ENCODE peak calls at places on chromosome 17, in eight cellular contexts. One of them, this sample, is unnamed. For H3K4me1, the result is how much of the 10 kb centered on the place peaks cover.

GRCh38 chr17:70091681-70092080 is 16.7 kb downstream of the KCNJ16 start:
- DNase-seq in effector memory CD4-positive, alpha-beta T cell: no peak
- DNase-seq in Peyer's patch: no peak
- DNase-seq in transverse colon: no peak
- DNase-seq in neural progenitor cell: no peak
- DNase-seq in CD8-positive, alpha-beta memory T cell: no peak
- DNase-seq in CD4-positive, alpha-beta memory T cell: no peak
- DNase-seq in A549: no peak
- DNase-seq in this sample: no peak

GRCh38 chr17:49995055-49995738 is at the start of gene DLX3:
- DNase-seq in neural progenitor cell: peak
- DNase-seq in Peyer's patch: peak
- DNase-seq in transverse colon: peak
- DNase-seq in CD8-positive, alpha-beta memory T cell: no peak
- DNase-seq in A549: peak
- DNase-seq in CD4-positive, alpha-beta memory T cell: no peak
- DNase-seq in effector memory CD4-positive, alpha-beta T cell: no peak
- DNase-seq in this sample: peak

GRCh38 chr17:50926523-50926922 is 60.4 kb upstream of the TOB1 start:
- DNase-seq in neural progenitor cell: no peak
- DNase-seq in A549: no peak
- DNase-seq in Peyer's patch: no peak
- DNase-seq in effector memory CD4-positive, alpha-beta T cell: no peak
- DNase-seq in CD4-positive, alpha-beta memory T cell: no peak
- DNase-seq in transverse colon: no peak
- DNase-seq in CD8-positive, alpha-beta memory T cell: no peak
- DNase-seq in this sample: no peak

GRCh38 chr17:14214271-14214670 is 22.4 kb downstream of the CDRT15 start:
- DNase-seq in transverse colon: no peak
- DNase-seq in CD8-positive, alpha-beta memory T cell: no peak
- DNase-seq in Peyer's patch: no peak
- DNase-seq in neural progenitor cell: no peak
- DNase-seq in CD4-positive, alpha-beta memory T cell: no peak
- DNase-seq in effector memory CD4-positive, alpha-beta T cell: no peak
- DNase-seq in A549: no peak
- DNase-seq in this sample: no peak

GRCh38 chr17:81490599-81490992 is 22.0 kb downstream of the ACTG1 start:
- DNase-seq in effector memory CD4-positive, alpha-beta T cell: no peak
- DNase-seq in CD8-positive, alpha-beta memory T cell: no peak
- DNase-seq in neural progenitor cell: no peak
- DNase-seq in A549: no peak
- DNase-seq in Peyer's patch: no peak
- DNase-seq in transverse colon: no peak
- DNase-seq in CD4-positive, alpha-beta memory T cell: no peak
- DNase-seq in this sample: no peak

GRCh38 chr17:38705523-38705802 is 390 bp downstream of the MLLT6 start:
- DNase-seq in effector memory CD4-positive, alpha-beta T cell: no peak
- DNase-seq in Peyer's patch: no peak
- DNase-seq in A549: no peak
- DNase-seq in CD8-positive, alpha-beta memory T cell: no peak
- DNase-seq in transverse colon: no peak
- DNase-seq in neural progenitor cell: no peak
- DNase-seq in CD4-positive, alpha-beta memory T cell: no peak
- DNase-seq in this sample: no peak

GRCh38 chr17:51947160-51947559 is 211.4 kb downstream of the CA10 start:
- DNase-seq in effector memory CD4-positive, alpha-beta T cell: no peak
- DNase-seq in CD8-positive, alpha-beta memory T cell: no peak
- DNase-seq in neural progenitor cell: no peak
- DNase-seq in CD4-positive, alpha-beta memory T cell: no peak
- DNase-seq in A549: no peak
- DNase-seq in transverse colon: peak
- DNase-seq in Peyer's patch: no peak
- DNase-seq in this sample: no peak

GRCh38 chr17:41937970-41938851 is 7.8 kb downstream of the ODAD4 start:
- DNase-seq in A549: no peak
- DNase-seq in CD4-positive, alpha-beta memory T cell: no peak
- DNase-seq in neural progenitor cell: no peak
- DNase-seq in Peyer's patch: no peak
- DNase-seq in transverse colon: no peak
- DNase-seq in CD8-positive, alpha-beta memory T cell: no peak
- DNase-seq in effector memory CD4-positive, alpha-beta T cell: no peak
- DNase-seq in this sample: no peak

DNA sequence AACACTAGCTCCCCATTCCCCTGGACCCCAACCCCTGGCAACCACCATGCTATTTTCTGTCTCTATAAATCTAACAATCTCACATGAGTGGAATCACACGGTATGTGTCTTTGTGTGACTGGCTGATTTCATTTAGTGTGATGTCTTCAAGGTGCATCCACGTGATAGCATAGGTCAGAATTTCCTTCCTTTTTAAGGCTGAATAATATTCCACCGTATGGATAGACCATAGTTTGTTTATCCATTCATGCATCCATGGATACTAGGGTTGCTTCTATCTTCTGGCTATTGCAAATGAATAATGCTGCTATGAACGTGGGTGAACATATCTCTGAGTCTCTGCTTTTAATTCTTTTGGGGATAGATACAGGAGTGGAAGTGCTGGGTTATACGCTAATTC is 43.9 kb downstream of the TMEM235 start:
- DNase-seq in CD8-positive, alpha-beta memory T cell: no peak
- DNase-seq in transverse colon: no peak
- DNase-seq in neural progenitor cell: no peak
- DNase-seq in A549: no peak
- DNase-seq in Peyer's patch: no peak
- DNase-seq in effector memory CD4-positive, alpha-beta T cell: no peak
- DNase-seq in CD4-positive, alpha-beta memory T cell: no peak
- DNase-seq in this sample: no peak
- H3K4me1 ChIP-seq in CD8-positive, alpha-beta memory T cell: under half
- H3K4me1 ChIP-seq in transverse colon: under half
- H3K4me1 ChIP-seq in neural progenitor cell: under half
- H3K4me1 ChIP-seq in A549: under half
- H3K4me1 ChIP-seq in Peyer's patch: under half
- H3K4me1 ChIP-seq in effector memory CD4-positive, alpha-beta T cell: under half
- H3K4me1 ChIP-seq in CD4-positive, alpha-beta memory T cell: under half
- H3K4me1 ChIP-seq in this sample: under half

GRCh38 chr17:76732734-76733617 is 4.2 kb downstream of the SRSF2 start:
- DNase-seq in neural progenitor cell: no peak
- DNase-seq in Peyer's patch: peak
- DNase-seq in CD8-positive, alpha-beta memory T cell: no peak
- DNase-seq in A549: no peak
- DNase-seq in effector memory CD4-positive, alpha-beta T cell: no peak
- DNase-seq in CD4-positive, alpha-beta memory T cell: no peak
- DNase-seq in transverse colon: no peak
- DNase-seq in this sample: no peak
- H3K4me1 ChIP-seq in neural progenitor cell: under half
- H3K4me1 ChIP-seq in Peyer's patch: under half
- H3K4me1 ChIP-seq in CD8-positive, alpha-beta memory T cell: half or more
- H3K4me1 ChIP-seq in A549: under half
- H3K4me1 ChIP-seq in effector memory CD4-positive, alpha-beta T cell: under half
- H3K4me1 ChIP-seq in CD4-positive, alpha-beta memory T cell: half or more
- H3K4me1 ChIP-seq in transverse colon: under half
- H3K4me1 ChIP-seq in this sample: half or more

DNA sequence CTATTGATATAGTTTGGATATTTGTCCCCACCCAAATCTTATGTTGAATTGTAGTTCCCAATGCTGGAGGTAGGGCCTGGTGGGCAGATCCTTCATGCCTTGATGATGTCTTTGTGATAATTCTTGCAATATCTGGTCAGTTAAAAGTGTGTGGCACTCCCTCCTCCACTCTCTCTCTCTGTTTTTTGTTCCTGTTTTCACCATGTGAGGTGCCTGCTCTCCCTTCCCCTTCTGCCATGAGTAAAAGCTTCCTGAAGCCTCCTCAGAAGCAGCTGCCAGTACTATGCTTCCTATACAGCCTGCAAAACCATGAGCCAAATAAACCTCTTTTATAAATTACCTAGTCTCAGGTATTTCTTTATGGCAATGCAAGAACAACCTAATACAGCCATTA is 47.3 kb downstream of the TOM1L2 start:
- DNase-seq in transverse colon: no peak
- DNase-seq in neural progenitor cell: no peak
- DNase-seq in CD8-positive, alpha-beta memory T cell: no peak
- DNase-seq in A549: no peak
- DNase-seq in CD4-positive, alpha-beta memory T cell: no peak
- DNase-seq in effector memory CD4-positive, alpha-beta T cell: no peak
- DNase-seq in Peyer's patch: peak
- DNase-seq in this sample: no peak
- H3K4me1 ChIP-seq in transverse colon: under half
- H3K4me1 ChIP-seq in neural progenitor cell: under half
- H3K4me1 ChIP-seq in CD8-positive, alpha-beta memory T cell: under half
- H3K4me1 ChIP-seq in A549: under half
- H3K4me1 ChIP-seq in CD4-positive, alpha-beta memory T cell: under half
- H3K4me1 ChIP-seq in effector memory CD4-positive, alpha-beta T cell: under half
- H3K4me1 ChIP-seq in Peyer's patch: under half
- H3K4me1 ChIP-seq in this sample: under half

DNA sequence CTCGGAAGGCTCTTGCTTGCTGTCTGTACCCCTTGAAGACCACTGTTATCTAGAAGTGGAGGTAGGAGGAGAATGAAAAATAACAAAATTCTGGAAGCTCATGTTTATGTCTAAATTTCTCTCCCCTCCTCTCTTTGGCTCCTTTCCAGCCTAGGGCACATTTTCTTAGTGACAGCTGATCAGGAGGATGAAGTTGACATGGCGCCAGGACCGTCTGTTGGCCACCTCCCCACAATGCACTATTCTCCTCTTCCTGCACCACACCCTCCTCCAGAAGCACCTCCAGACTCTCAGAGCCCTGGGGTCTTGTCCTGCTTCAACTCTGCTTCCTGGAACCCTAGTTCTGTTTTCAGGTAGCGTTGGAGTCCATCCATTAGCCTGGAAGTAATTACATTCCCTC is 25.5 kb upstream of the SSTR2 start:
- DNase-seq in neural progenitor cell: no peak
- DNase-seq in Peyer's patch: no peak
- DNase-seq in CD8-positive, alpha-beta memory T cell: no peak
- DNase-seq in effector memory CD4-positive, alpha-beta T cell: no peak
- DNase-seq in CD4-positive, alpha-beta memory T cell: no peak
- DNase-seq in A549: no peak
- DNase-seq in transverse colon: no peak
- DNase-seq in this sample: no peak
- H3K4me1 ChIP-seq in neural progenitor cell: under half
- H3K4me1 ChIP-seq in Peyer's patch: under half
- H3K4me1 ChIP-seq in CD8-positive, alpha-beta memory T cell: under half
- H3K4me1 ChIP-seq in effector memory CD4-positive, alpha-beta T cell: under half
- H3K4me1 ChIP-seq in CD4-positive, alpha-beta memory T cell: under half
- H3K4me1 ChIP-seq in A549: under half
- H3K4me1 ChIP-seq in transverse colon: under half
- H3K4me1 ChIP-seq in this sample: under half

GRCh38 chr17:74641949-74642298 is 18.4 kb upstream of the CD300E start:
- DNase-seq in A549: no peak
- DNase-seq in Peyer's patch: no peak
- DNase-seq in effector memory CD4-positive, alpha-beta T cell: no peak
- DNase-seq in transverse colon: no peak
- DNase-seq in CD4-positive, alpha-beta memory T cell: no peak
- DNase-seq in CD8-positive, alpha-beta memory T cell: no peak
- DNase-seq in neural progenitor cell: no peak
- DNase-seq in this sample: no peak
- H3K4me1 ChIP-seq in A549: under half
- H3K4me1 ChIP-seq in Peyer's patch: under half
- H3K4me1 ChIP-seq in effector memory CD4-positive, alpha-beta T cell: under half
- H3K4me1 ChIP-seq in transverse colon: under half
- H3K4me1 ChIP-seq in CD4-positive, alpha-beta memory T cell: under half
- H3K4me1 ChIP-seq in CD8-positive, alpha-beta memory T cell: under half
- H3K4me1 ChIP-seq in neural progenitor cell: under half
- H3K4me1 ChIP-seq in this sample: under half

GRCh38 chr17:72421128-72422092 is 300.6 kb downstream of the SOX9 start:
- DNase-seq in CD8-positive, alpha-beta memory T cell: no peak
- DNase-seq in transverse colon: peak
- DNase-seq in effector memory CD4-positive, alpha-beta T cell: no peak
- DNase-seq in CD4-positive, alpha-beta memory T cell: no peak
- DNase-seq in Peyer's patch: peak
- DNase-seq in neural progenitor cell: no peak
- DNase-seq in A549: peak
- DNase-seq in this sample: no peak

GRCh38 chr17:72419866-72420774 is 299.3 kb downstream of the SOX9 start:
- DNase-seq in CD4-positive, alpha-beta memory T cell: no peak
- DNase-seq in A549: no peak
- DNase-seq in transverse colon: peak
- DNase-seq in CD8-positive, alpha-beta memory T cell: no peak
- DNase-seq in Peyer's patch: peak
- DNase-seq in neural progenitor cell: no peak
- DNase-seq in effector memory CD4-positive, alpha-beta T cell: no peak
- DNase-seq in this sample: no peak

GRCh38 chr17:72422505-72423285 is 301.9 kb downstream of the SOX9 start:
- DNase-seq in neural progenitor cell: no peak
- DNase-seq in effector memory CD4-positive, alpha-beta T cell: no peak
- DNase-seq in CD4-positive, alpha-beta memory T cell: no peak
- DNase-seq in transverse colon: peak
- DNase-seq in CD8-positive, alpha-beta memory T cell: no peak
- DNase-seq in Peyer's patch: peak
- DNase-seq in A549: peak
- DNase-seq in this sample: no peak

GRCh38 chr17:72422204-72422504 is 301.3 kb downstream of the SOX9 start:
- DNase-seq in Peyer's patch: no peak
- DNase-seq in transverse colon: no peak
- DNase-seq in CD4-positive, alpha-beta memory T cell: no peak
- DNase-seq in CD8-positive, alpha-beta memory T cell: no peak
- DNase-seq in A549: no peak
- DNase-seq in neural progenitor cell: no peak
- DNase-seq in effector memory CD4-positive, alpha-beta T cell: no peak
- DNase-seq in this sample: no peak

DNA sequence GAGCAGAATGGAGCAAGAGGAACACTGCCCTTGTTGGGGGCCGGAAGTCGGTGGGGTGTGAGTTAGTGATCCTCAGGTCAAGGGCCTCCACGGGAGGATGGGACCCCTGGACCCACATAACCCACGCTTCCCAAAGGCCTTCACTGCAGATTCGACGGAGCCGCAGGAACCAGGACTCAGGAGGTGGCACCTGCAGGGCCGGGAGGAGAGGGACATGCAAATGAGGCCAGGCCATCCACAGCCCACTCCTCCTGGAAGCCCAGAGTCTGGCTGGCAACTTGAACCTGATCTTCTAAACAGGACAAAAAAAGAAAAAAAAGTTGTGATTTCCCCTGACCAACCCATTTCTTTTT is 299.9 kb downstream of the SOX9 start:
- DNase-seq in transverse colon: no peak
- DNase-seq in A549: no peak
- DNase-seq in effector memory CD4-positive, alpha-beta T cell: no peak
- DNase-seq in Peyer's patch: no peak
- DNase-seq in CD4-positive, alpha-beta memory T cell: no peak
- DNase-seq in neural progenitor cell: no peak
- DNase-seq in CD8-positive, alpha-beta memory T cell: no peak
- DNase-seq in this sample: no peak
- H3K4me1 ChIP-seq in transverse colon: under half
- H3K4me1 ChIP-seq in A549: half or more
- H3K4me1 ChIP-seq in effector memory CD4-positive, alpha-beta T cell: under half
- H3K4me1 ChIP-seq in Peyer's patch: under half
- H3K4me1 ChIP-seq in CD4-positive, alpha-beta memory T cell: under half
- H3K4me1 ChIP-seq in neural progenitor cell: under half
- H3K4me1 ChIP-seq in CD8-positive, alpha-beta memory T cell: under half
- H3K4me1 ChIP-seq in this sample: under half

DNA sequence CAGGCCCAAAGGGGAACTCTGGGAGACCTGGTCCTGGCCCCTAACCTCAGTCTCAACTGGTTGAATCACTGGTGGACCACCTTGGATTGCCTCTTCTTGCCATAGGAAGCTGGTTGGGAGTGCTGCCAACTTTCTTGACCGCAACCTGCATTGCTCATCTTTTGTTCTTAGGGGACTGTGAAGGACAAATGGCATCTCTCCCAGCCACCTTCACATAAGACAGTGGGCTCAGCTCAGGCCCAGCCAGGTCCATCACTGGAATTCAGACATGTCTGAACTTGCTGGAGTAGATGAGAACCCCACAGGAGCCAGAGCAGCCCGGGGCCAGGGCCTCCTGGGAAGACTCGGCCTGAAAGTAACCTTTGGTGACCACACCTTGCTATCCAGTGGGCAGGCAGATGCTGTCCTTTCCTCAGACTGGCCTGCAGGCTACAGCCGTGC is 18.8 kb downstream of the ADORA2B start:
- DNase-seq in Peyer's patch: no peak
- DNase-seq in CD4-positive, alpha-beta memory T cell: no peak
- DNase-seq in A549: no peak
- DNase-seq in CD8-positive, alpha-beta memory T cell: no peak
- DNase-seq in neural progenitor cell: no peak
- DNase-seq in effector memory CD4-positive, alpha-beta T cell: no peak
- DNase-seq in transverse colon: no peak
- DNase-seq in this sample: no peak
- H3K4me1 ChIP-seq in Peyer's patch: under half
- H3K4me1 ChIP-seq in CD4-positive, alpha-beta memory T cell: under half
- H3K4me1 ChIP-seq in A549: half or more
- H3K4me1 ChIP-seq in CD8-positive, alpha-beta memory T cell: under half
- H3K4me1 ChIP-seq in neural progenitor cell: under half
- H3K4me1 ChIP-seq in effector memory CD4-positive, alpha-beta T cell: under half
- H3K4me1 ChIP-seq in transverse colon: under half
- H3K4me1 ChIP-seq in this sample: under half

This sample was measured in upper lobe of left lung.